ENCODE peak calls at places on chromosomes 11 and 22, in six cellular contexts. K, X, M, U, B and O are unnamed samples.

GRCh38 chr22:47678667-47679287 is 916.3 kb downstream of the TBC1D22A start:
- DNase-seq in U (no peak), M (no peak), X (no peak), K (no peak), B (no peak), O (no peak)

GRCh38 chr11:34052036-34052607 is 591 bp downstream of the CAPRIN1 start:
- DNase-seq in M (peak), B (peak), U (peak), K (peak), X (peak), O (peak)

GRCh38 chr11:119878990-119879389 is 150.0 kb upstream of the NECTIN1 start:
- DNase-seq in M (no peak), X (no peak), B (no peak), K (no peak), U (no peak), O (no peak)

GRCh38 chr11:87156970-87157369 is 119.2 kb downstream of the TMEM135 start:
- DNase-seq in K (no peak), X (no peak), B (no peak), U (no peak), M (no peak), O (no peak)

GRCh38 chr22:46798366-46799057 is 36.1 kb downstream of the TBC1D22A start:
- DNase-seq in K (peak), X (peak), M (peak), B (no peak), U (peak), O (no peak)

GRCh38 chr11:47488674-47489394 is 39.9 kb upstream of the RAPSN start:
- DNase-seq in M (no peak), U (no peak), B (no peak), K (no peak), X (peak), O (no peak)

GRCh38 chr11:78049348-78049747 is 14.3 kb upstream of the THRSP start:
- DNase-seq in B (no peak), X (no peak), K (no peak), M (no peak), U (no peak), O (no peak)

GRCh38 chr22:43388420-43388851 is 23.4 kb upstream of the MPPED1 start:
- DNase-seq in U (peak), B (no peak), X (peak), M (peak), K (no peak), O (no peak)

GRCh38 chr11:106152013-106152412 is 74.6 kb downstream of the AASDHPPT start:
- DNase-seq in U (peak), B (no peak), K (no peak), M (no peak), X (no peak), O (no peak)

GRCh38 chr22:45421349-45422057 is 8.0 kb downstream of the RIBC2 start:
- DNase-seq in X (no peak), B (no peak), M (no peak), U (no peak), K (no peak), O (no peak)

GRCh38 chr11:115298613-115299012 is 205.6 kb downstream of the CADM1 start:
- DNase-seq in M (no peak), K (no peak), U (no peak), B (no peak), X (no peak), O (no peak)

DNA sequence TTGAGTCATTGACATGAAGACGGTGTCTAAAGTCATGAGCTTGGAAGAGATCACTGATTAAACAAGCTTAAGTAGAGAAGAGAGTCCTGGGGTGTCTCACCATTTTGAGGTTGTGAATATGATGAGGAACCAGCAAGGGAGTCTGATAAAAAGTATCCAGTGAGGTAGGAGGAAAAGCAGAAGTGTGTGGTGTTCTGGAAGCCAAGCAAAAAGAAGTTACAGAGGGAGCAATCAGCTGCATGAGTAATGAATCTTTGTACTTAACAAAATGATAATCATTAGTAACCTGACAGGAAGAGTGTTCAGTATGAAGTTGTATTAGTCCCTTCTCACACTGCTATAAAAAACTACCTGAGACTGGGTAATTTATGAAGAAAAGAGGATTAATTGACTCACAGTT is 131.3 kb downstream of the C11orf87 start:
- DNase-seq in X (no peak), M (no peak), K (no peak), B (no peak), U (no peak), O (no peak)
- H3K4me3 ChIP-seq in X (no peak), M (no peak), K (no peak), B (no peak), U (no peak), O (no peak)

DNA sequence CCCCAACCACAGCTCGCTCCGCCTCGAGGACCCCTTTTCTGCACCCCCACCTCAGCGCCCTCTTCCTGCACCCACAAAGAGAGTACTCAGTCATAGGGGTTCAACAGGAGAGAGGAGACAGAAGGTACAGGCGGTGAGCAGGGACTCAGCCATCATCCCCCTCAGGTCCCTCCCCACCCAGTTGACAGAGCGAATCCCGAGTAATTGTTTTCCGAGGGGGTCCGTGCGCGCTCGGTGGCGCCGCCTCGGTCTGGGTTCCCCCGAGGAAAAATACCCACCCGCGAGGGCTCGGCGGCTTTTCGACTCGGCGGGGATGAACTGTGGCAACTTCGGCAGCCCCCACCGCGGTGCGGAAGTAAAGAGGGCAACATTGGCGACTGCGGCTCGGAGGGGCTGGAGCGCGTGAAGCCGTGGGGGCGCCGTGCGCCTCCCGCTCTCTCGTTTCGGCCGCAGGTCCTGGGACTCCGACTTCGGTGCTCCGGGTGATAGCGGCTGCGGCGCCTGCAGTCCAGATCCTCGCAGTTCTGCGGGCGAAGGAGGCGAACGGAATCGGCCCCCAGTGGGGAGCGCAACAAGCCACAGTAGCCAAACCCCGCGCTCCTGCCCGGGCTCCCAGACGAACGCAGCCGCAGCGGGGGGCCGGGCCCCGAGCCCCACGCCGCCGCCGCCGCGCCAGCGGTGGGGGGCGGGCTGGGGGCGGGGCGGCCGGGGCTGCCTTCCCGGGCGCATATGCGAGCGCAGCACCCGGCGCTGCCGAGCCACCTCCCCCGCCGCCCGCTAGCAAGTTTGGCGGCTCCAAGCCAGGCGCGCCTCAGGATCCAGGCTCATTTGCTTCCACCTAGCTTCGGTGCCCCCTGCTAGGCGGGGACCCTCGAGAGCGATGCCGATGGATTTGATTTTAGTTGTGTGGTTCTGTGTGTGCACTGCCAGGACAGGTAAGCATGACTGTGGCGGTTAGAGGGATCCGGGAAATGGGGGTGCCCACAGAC is at the start of gene NELL1:
- DNase-seq in X (no peak), U (no peak), K (no peak), M (no peak), B (no peak), O (no peak)
- H3K4me3 ChIP-seq in X (no peak), U (no peak), K (no peak), M (no peak), B (no peak), O (no peak)

GRCh38 chr22:22157500-22157822 is 87.1 kb upstream of the VPREB1 start:
- DNase-seq in U (no peak), X (no peak), M (no peak), B (no peak), K (no peak), O (no peak)
- H3K4me3 ChIP-seq in U (no peak), X (no peak), M (no peak), B (no peak), K (no peak), O (no peak)

DNA sequence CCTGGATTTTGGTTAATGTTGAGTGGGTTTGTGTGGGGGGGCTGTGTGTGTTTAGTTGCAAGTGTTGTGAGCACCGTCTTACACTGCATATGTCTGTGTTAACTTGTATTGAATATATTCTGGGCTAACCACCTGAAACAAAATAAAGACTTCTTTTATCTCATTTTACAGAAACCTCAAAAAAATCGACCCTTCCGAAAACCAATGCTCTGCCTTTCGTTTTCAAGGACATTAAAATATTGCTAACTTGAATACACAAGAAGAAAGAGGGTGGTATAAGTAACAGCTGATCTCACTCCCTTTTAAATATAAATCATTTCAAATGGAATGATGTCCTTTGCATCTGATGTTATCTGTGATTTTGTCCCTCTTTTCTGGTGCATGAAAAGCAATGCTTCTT is 192.3 kb upstream of the BLID start:
- DNase-seq in K (no peak), M (no peak), X (no peak), U (no peak), B (no peak), O (no peak)
- H3K4me3 ChIP-seq in K (no peak), M (no peak), X (no peak), U (no peak), B (no peak), O (no peak)